ENCODE peak calls at places on chromosome 15, in five cellular contexts. One of them, this sample, is unnamed.

GRCh38 chr15:45719490-45719889 is 84.7 kb downstream of the SQOR start:
- DNase-seq in IMR-90: peak; percentile 7
- DNase-seq in MM.1S: no peak
- DNase-seq in tibial artery: no peak
- DNase-seq in tibial nerve: no peak
- DNase-seq in this sample: no peak

GRCh38 chr15:40878785-40879184 is 4.8 kb upstream of the RHOV start:
- DNase-seq in IMR-90: peak; percentile 70
- DNase-seq in MM.1S: peak; percentile 71
- DNase-seq in tibial artery: no peak
- DNase-seq in tibial nerve: no peak
- DNase-seq in this sample: no peak

GRCh38 chr15:36598529-36599177 is 19.2 kb downstream of the CDIN1 start:
- DNase-seq in IMR-90: peak; percentile 61
- DNase-seq in MM.1S: no peak
- DNase-seq in tibial artery: no peak
- DNase-seq in tibial nerve: no peak
- DNase-seq in this sample: no peak

GRCh38 chr15:79953951-79954444 is 17.0 kb downstream of the BCL2A1 start:
- DNase-seq in IMR-90: peak; percentile 87
- DNase-seq in MM.1S: no peak
- DNase-seq in tibial artery: no peak
- DNase-seq in tibial nerve: no peak
- DNase-seq in this sample: no peak

GRCh38 chr15:79170256-79170664 is 79.7 kb upstream of the RASGRF1 start:
- DNase-seq in IMR-90: no peak
- DNase-seq in MM.1S: no peak
- DNase-seq in tibial artery: no peak
- DNase-seq in tibial nerve: no peak
- DNase-seq in this sample: no peak

GRCh38 chr15:64050281-64051092 is 4.2 kb upstream of the DAPK2 start:
- DNase-seq in IMR-90: no peak
- DNase-seq in MM.1S: no peak
- DNase-seq in tibial artery: no peak
- DNase-seq in tibial nerve: no peak
- DNase-seq in this sample: no peak

GRCh38 chr15:49627407-49627877 is 6.6 kb downstream of the DTWD1 start:
- DNase-seq in IMR-90: peak; percentile 96
- DNase-seq in MM.1S: no peak
- DNase-seq in tibial artery: no peak
- DNase-seq in tibial nerve: no peak
- DNase-seq in this sample: no peak

GRCh38 chr15:82832601-82833209 is 23.3 kb downstream of the WHAMM start:
- DNase-seq in IMR-90: peak; percentile 93
- DNase-seq in MM.1S: no peak
- DNase-seq in tibial artery: no peak
- DNase-seq in tibial nerve: peak; percentile 2
- DNase-seq in this sample: no peak

GRCh38 chr15:76839173-76839572 is 66.0 kb downstream of the SCAPER start:
- DNase-seq in IMR-90: no peak
- DNase-seq in MM.1S: no peak
- DNase-seq in tibial artery: no peak
- DNase-seq in tibial nerve: no peak
- DNase-seq in this sample: no peak

GRCh38 chr15:40059821-40060220 is 20.8 kb upstream of the SRP14 start:
- DNase-seq in IMR-90: no peak
- DNase-seq in MM.1S: no peak
- DNase-seq in tibial artery: peak; percentile 54
- DNase-seq in tibial nerve: no peak
- DNase-seq in this sample: peak; percentile 36

GRCh38 chr15:57549935-57550334 is 41.8 kb upstream of the MYZAP start:
- DNase-seq in IMR-90: no peak
- DNase-seq in MM.1S: no peak
- DNase-seq in tibial artery: no peak
- DNase-seq in tibial nerve: no peak
- DNase-seq in this sample: no peak

GRCh38 chr15:51887887-51888592 is 58.6 kb downstream of the TMOD3 start:
- DNase-seq in IMR-90: no peak
- DNase-seq in MM.1S: no peak
- DNase-seq in tibial artery: no peak
- DNase-seq in tibial nerve: no peak
- DNase-seq in this sample: no peak

GRCh38 chr15:77497108-77497737 is 76.5 kb downstream of the HMG20A start:
- DNase-seq in IMR-90: no peak
- DNase-seq in MM.1S: no peak
- DNase-seq in tibial artery: peak; percentile 86
- DNase-seq in tibial nerve: peak; percentile 24
- DNase-seq in this sample: peak; percentile 91

GRCh38 chr15:77797270-77797669 is 164.6 kb upstream of the LINGO1 start:
- DNase-seq in IMR-90: no peak
- DNase-seq in MM.1S: peak; percentile 98
- DNase-seq in tibial artery: no peak
- DNase-seq in tibial nerve: no peak
- DNase-seq in this sample: no peak

GRCh38 chr15:31339558-31339895 is 12.9 kb downstream of the KLF13 start:
- DNase-seq in IMR-90: no peak
- DNase-seq in MM.1S: no peak
- DNase-seq in tibial artery: no peak
- DNase-seq in tibial nerve: no peak
- DNase-seq in this sample: no peak

GRCh38 chr15:78390823-78391222 is 47.2 kb upstream of the IREB2 start:
- DNase-seq in IMR-90: no peak
- DNase-seq in MM.1S: no peak
- DNase-seq in tibial artery: peak; percentile 16
- DNase-seq in tibial nerve: no peak
- DNase-seq in this sample: no peak

GRCh38 chr15:89876736-89877135 is 17.1 kb downstream of the AP3S2 start:
- DNase-seq in IMR-90: no peak
- DNase-seq in MM.1S: no peak
- DNase-seq in tibial artery: no peak
- DNase-seq in tibial nerve: no peak
- DNase-seq in this sample: no peak
- H3K27me3 ChIP-seq in IMR-90: no peaks in the 10 kb centered on the region
- H3K27me3 ChIP-seq in MM.1S: no peaks in the 10 kb centered on the region
- H3K27me3 ChIP-seq in tibial artery: no peaks in the 10 kb centered on the region
- H3K27me3 ChIP-seq in tibial nerve: no peaks in the 10 kb centered on the region
- H3K27me3 ChIP-seq in this sample: no peaks in the 10 kb centered on the region

DNA sequence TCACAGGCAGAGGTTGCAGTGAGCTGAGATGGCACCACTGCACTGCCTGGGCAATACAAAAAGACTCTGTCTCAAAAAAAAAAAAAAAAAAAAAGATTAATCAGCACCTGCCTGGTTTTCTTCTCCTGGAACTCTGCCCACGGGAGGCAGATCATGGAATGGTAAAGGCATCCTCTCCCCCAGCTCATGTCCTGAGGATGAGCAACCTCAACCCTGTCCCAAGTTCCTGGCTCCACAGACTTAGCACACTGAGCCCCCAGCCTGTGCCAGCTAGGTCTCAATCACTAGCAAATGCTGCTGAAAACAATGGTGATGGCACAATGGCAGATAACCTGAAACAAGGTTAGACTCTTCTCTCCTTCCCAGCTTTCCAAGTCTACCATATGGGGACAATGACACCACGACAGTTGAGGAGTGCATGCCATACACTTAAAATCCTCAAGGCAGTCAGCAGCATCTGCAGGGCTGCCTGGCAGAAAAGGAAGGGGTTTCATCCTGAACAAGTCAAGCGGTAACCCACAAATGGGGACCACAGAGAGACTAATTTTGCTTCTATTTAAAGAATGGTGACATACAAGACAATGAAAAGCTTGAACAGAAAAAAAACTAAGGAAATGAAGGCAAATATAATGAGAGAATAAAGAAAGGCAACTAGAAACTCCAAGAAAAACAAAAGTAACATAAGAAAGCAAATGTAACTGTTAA is 4.8 kb downstream of the CLN6 start:
- DNase-seq in IMR-90: no peak
- DNase-seq in MM.1S: peak; percentile 82
- DNase-seq in tibial artery: peak; percentile 50
- DNase-seq in tibial nerve: no peak
- DNase-seq in this sample: no peak
- H3K27ac ChIP-seq in IMR-90: no peak overlapping the region
- H3K27ac ChIP-seq in MM.1S: peak overlapping the region; percentile 57
- H3K27ac ChIP-seq in tibial artery: no peak overlapping the region
- H3K27ac ChIP-seq in tibial nerve: no peak overlapping the region
- H3K27ac ChIP-seq in this sample: no peak overlapping the region

GRCh38 chr15:73153447-73153846 is 101.2 kb downstream of the NEO1 start:
- DNase-seq in IMR-90: no peak
- DNase-seq in MM.1S: no peak
- DNase-seq in tibial artery: no peak
- DNase-seq in tibial nerve: no peak
- DNase-seq in this sample: no peak
- H3K9me3 ChIP-seq in IMR-90: peaks cover 6% of the 10 kb centered on the region
- H3K9me3 ChIP-seq in MM.1S: no peaks in the 10 kb centered on the region
- H3K9me3 ChIP-seq in tibial artery: peaks cover 13% of the 10 kb centered on the region
- H3K9me3 ChIP-seq in tibial nerve: peaks cover 3% of the 10 kb centered on the region
- H3K9me3 ChIP-seq in this sample: no peaks in the 10 kb centered on the region

GRCh38 chr15:43118276-43118675 is 12.4 kb upstream of the UBR1 start:
- DNase-seq in IMR-90: no peak
- DNase-seq in MM.1S: no peak
- DNase-seq in tibial artery: no peak
- DNase-seq in tibial nerve: no peak
- DNase-seq in this sample: no peak
- H3K27me3 ChIP-seq in IMR-90: peaks cover 13% of the 10 kb centered on the region
- H3K27me3 ChIP-seq in MM.1S: no peaks in the 10 kb centered on the region
- H3K27me3 ChIP-seq in tibial artery: no peaks in the 10 kb centered on the region
- H3K27me3 ChIP-seq in tibial nerve: no peaks in the 10 kb centered on the region
- H3K27me3 ChIP-seq in this sample: no peaks in the 10 kb centered on the region

DNA sequence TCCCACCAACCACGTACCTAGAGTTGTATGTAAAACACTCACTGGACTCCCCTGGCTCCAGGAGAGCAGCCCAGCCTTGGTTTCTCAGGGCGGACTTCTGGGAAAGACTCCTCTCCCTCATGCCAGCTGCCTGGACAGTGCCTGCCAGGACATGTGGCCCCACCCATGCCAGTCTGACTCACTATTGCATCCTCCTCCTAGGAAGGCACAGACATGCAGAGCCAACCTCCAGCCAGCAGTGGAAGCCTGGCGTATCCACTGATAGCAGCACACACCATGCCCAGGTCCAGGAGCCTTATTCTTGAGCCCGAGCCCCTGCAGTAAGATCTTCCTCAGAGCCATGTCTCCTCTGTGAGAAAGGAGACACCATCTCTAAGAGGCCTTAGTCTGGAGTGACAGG is 8.6 kb downstream of the PKM start:
- DNase-seq in IMR-90: no peak
- DNase-seq in MM.1S: no peak
- DNase-seq in tibial artery: peak; percentile 82
- DNase-seq in tibial nerve: no peak
- DNase-seq in this sample: peak; percentile 77
- H3K27ac ChIP-seq in IMR-90: peak overlapping the region; percentile 26
- H3K27ac ChIP-seq in MM.1S: no peak overlapping the region
- H3K27ac ChIP-seq in tibial artery: peak overlapping the region; percentile 43
- H3K27ac ChIP-seq in tibial nerve: no peak overlapping the region
- H3K27ac ChIP-seq in this sample: peak overlapping the region; percentile 40

This sample was measured in sigmoid colon.